ENCODE peak calls at places on chromosomes 2 and 18, in five cellular contexts. G, D, J, V and H are unnamed samples.

GRCh38 chr2:239991689-239992314 is 33.3 kb downstream of the NDUFA10 start:
- DNase-seq in J (peak), G (peak), D (peak), V (peak), H (peak)

GRCh38 chr2:226581661-226582060 is 218.0 kb downstream of the IRS1 start:
- DNase-seq in V (peak), G (no peak), J (no peak), D (no peak), H (peak)

GRCh38 chr2:68487773-68488355 is 20.5 kb downstream of the APLF start:
- DNase-seq in V (peak), D (peak), J (peak), G (no peak), H (peak)

GRCh38 chr2:192005214-192005613 is 158.3 kb upstream of the CAVIN2 start:
- DNase-seq in V (no peak), D (no peak), J (no peak), G (no peak), H (no peak)

GRCh38 chr2:241570961-241571581 is 12.5 kb downstream of the BOK start:
- DNase-seq in D (no peak), V (no peak), G (no peak), J (no peak), H (no peak)

GRCh38 chr18:11096839-11097750 is 52.3 kb downstream of the PIEZO2 start:
- DNase-seq in G (no peak), V (no peak), J (no peak), D (no peak), H (peak)

GRCh38 chr2:182144780-182145170 is 159.1 kb downstream of the PPP1R1C start:
- DNase-seq in V (peak), J (no peak), D (no peak), G (no peak), H (no peak)

GRCh38 chr2:240797500-240797895 is 22.5 kb downstream of the KIF1A start:
- DNase-seq in D (no peak), G (no peak), V (no peak), J (no peak), H (no peak)

GRCh38 chr18:27685807-27686412 is 491.0 kb downstream of the CDH2 start:
- DNase-seq in V (peak), J (peak), D (peak), G (peak), H (peak)

GRCh38 chr2:203155406-203155805 is 83.4 kb upstream of the CYP20A1 start:
- DNase-seq in D (no peak), G (no peak), V (no peak), J (peak), H (no peak)

GRCh38 chr2:31925517-31925916 is 85.3 kb downstream of the MEMO1 start:
- DNase-seq in G (no peak), J (no peak), V (no peak), D (no peak), H (no peak)

GRCh38 chr18:75818336-75818735 is 390.8 kb upstream of the SMIM21 start:
- DNase-seq in D (no peak), J (no peak), G (no peak), V (no peak), H (no peak)